ENCODE peak calls at places on chromosomes 4 and X, in five cellular contexts. U is HepG2, F is GM12891, H is H1, N is SK-N-SH. Z is an unnamed sample.

GRCh38 chrX:39414290-39414847 is 613.1 kb downstream of the MID1IP1 start:
- DNase-seq in N (no peak), U (peak; percentile 5), F (no peak), H (no peak), Z (no peak)

GRCh38 chrX:43224496-43224895 is 431.6 kb upstream of the MAOA start:
- DNase-seq in N (no peak), F (no peak), U (no peak), H (no peak), Z (no peak)

GRCh38 chr4:19177616-19178015 is 1074.1 kb upstream of the SLIT2 start:
- DNase-seq in H (no peak), N (no peak), U (no peak), F (no peak), Z (no peak)

GRCh38 chr4:114615435-114615834 is 16.8 kb downstream of the UGT8 start:
- DNase-seq in N (no peak), F (no peak), H (no peak), U (peak; percentile 6), Z (no peak)

GRCh38 chr4:183721207-183722081 is 62.4 kb downstream of the TRAPPC11 start:
- DNase-seq in U (peak; percentile 96), H (peak; percentile 61), N (peak; percentile 74), F (peak; percentile 36), Z (no peak)

GRCh38 chrX:110180176-110180927 is 137.5 kb downstream of the AMMECR1 start:
- DNase-seq in H (no peak), F (no peak), U (no peak), N (no peak), Z (no peak)

GRCh38 chr4:101200561-101200960 is 146.8 kb downstream of the PPP3CA start:
- DNase-seq in F (no peak), H (no peak), U (peak; percentile 48), N (no peak), Z (no peak)

GRCh38 chr4:145154573-145154972 is 25.8 kb downstream of the OTUD4 start:
- DNase-seq in H (no peak), U (peak; percentile 31), F (no peak), N (no peak), Z (no peak)

GRCh38 chrX:17564689-17565409 is 172.4 kb upstream of the SCML1 start:
- DNase-seq in U (no peak), F (no peak), H (no peak), N (no peak), Z (no peak)

GRCh38 chrX:154815274-154815818 is 10.1 kb upstream of the MPP1 start:
- DNase-seq in H (no peak), U (no peak), N (no peak), F (no peak), Z (no peak)
- TF ChIP-seq TAF1 in H (no peak), U (no peak), N (no peak), F (no peak), Z (no peak)

DNA sequence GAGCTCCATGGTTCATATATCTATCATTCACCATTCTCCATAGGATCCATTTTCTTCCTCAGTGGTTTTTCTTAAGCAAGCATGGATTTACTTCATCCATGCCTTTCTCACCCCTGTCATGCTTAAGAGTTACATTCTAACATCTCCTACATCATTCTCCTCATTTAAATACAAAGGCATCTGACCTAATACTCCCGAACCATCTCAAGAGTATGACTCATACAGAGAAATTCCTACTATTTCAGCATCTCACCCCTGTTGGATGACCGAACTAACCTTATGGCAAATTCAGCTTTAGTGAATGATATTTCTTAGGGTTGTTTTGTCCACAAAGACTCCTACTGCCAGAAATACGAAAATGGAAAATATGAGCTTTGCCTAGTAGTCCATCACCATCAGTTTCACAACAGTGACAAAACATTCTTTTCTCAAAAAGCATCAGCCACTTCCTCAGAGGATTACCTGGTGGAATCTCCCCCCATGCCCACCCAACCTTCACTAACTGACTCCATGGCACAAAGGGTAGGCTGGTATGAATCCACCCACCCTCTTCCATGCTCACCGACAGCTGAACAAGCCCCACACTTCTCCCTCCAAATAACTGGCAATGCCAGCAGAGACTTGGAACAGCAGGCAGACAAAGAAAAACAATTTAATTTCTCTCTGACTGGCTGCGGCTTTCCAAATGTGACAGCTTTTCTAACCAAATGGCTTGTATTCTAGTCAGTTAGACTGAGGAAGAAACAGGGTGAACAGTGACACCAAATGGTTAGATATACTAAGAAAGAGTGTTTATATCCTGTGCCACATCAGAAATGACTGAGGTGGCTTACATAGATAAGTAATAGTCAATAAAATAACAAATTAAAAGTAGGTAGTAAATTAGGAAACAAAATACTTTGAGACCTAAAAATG is 199.1 kb upstream of the ADAMTS3 start:
- DNase-seq in N (peak; percentile 7), F (no peak), H (no peak), U (no peak), Z (no peak)
- TF ChIP-seq TAF1 in N (no peak), F (no peak), H (no peak), U (no peak), Z (no peak)

GRCh38 chr4:156779774-156780173 is 191.8 kb downstream of the PDGFC start:
- DNase-seq in U (peak; percentile 86), N (no peak), F (no peak), H (no peak), Z (no peak)
- TF ChIP-seq TAF1 in U (no peak), N (no peak), F (no peak), H (no peak), Z (no peak)

DNA sequence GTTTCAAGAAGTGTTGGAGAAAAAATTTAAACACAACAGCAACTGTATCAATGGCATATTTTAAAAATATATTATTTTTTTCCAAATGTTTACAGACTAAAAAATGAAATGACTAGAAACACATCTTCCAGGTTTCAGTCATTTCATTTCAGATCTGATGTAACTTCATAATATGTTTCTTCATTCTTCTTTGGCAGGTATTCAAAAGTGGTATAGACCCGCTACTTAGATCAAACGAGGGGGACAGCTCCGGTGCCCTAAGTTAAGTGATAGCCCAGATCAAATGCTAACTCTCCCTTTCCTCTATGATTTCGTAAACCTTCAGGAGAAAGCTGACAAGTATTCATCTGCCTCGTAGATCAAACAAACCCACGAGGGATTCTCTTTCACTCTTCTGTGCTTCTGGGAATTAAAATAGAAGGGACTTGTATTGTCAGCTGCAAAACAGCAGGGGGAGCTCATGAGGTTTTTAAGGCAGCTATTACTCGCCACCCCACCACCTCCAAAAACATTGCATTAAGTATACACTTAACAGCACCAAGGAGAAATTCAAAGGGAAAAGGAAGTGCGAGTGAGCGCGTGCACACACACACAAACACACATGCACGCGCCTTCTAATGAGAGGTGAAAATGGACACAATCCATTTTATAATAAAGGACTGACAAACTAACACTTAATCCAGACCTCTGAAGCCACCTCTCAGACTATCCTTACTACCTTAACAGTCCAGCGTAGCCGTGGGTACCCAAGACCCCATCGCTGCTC is 21.4 kb downstream of the HELT start:
- DNase-seq in F (peak; percentile 42), U (peak; percentile 30), H (peak; percentile 70), N (peak; percentile 74), Z (peak; percentile 26)
- TF ChIP-seq TAF1 in F (no peak), U (no peak), H (no peak), N (no peak), Z (no peak)

GRCh38 chr4:122788935-122789334 is 37.7 kb upstream of the FGF2 start:
- DNase-seq in H (no peak), U (no peak), N (no peak), F (no peak), Z (no peak)

GRCh38 chr4:122787940-122788339 is 38.7 kb upstream of the FGF2 start:
- DNase-seq in H (no peak), N (no peak), F (no peak), U (no peak), Z (no peak)

GRCh38 chr4:122784261-122784660 is 42.4 kb upstream of the FGF2 start:
- DNase-seq in N (no peak), F (no peak), H (no peak), U (no peak), Z (no peak)

GRCh38 chr4:122785099-122785498 is 41.5 kb upstream of the FGF2 start:
- DNase-seq in U (no peak), F (no peak), H (no peak), N (no peak), Z (no peak)

GRCh38 chr4:122783301-122784215 is 43.1 kb upstream of the FGF2 start:
- DNase-seq in F (no peak), U (peak; percentile 37), H (peak; percentile 72), N (no peak), Z (no peak)
- TF ChIP-seq TAF1 in F (no peak), U (no peak), H (peak; percentile 86), N (peak; percentile 65), Z (no peak)

GRCh38 chrX:23752740-23753435 is 9.8 kb upstream of the ACOT9 start:
- DNase-seq in N (no peak), U (no peak), F (no peak), H (no peak), Z (no peak)
- TF ChIP-seq TAF1 in N (no peak), U (no peak), F (no peak), H (no peak), Z (no peak)

GRCh38 chr4:81460115-81460836 is 11.4 kb downstream of the RASGEF1B start:
- DNase-seq in U (no peak), H (no peak), F (no peak), N (no peak), Z (no peak)
- TF ChIP-seq TAF1 in U (no peak), H (no peak), F (no peak), N (no peak), Z (no peak)

GRCh38 chr4:106868381-106869035 is 167.6 kb downstream of the DKK2 start:
- DNase-seq in F (no peak), H (no peak), U (no peak), N (no peak), Z (no peak)
- TF ChIP-seq TAF1 in F (no peak), H (no peak), U (no peak), N (no peak), Z (no peak)

GRCh38 chr4:7691992-7692391 is 247.7 kb downstream of the AFAP1 start:
- DNase-seq in N (peak; percentile 78), F (no peak), H (no peak), U (no peak), Z (no peak)
- TF ChIP-seq TAF1 in N (no peak), F (no peak), H (no peak), U (no peak), Z (no peak)

GRCh38 chrX:149949743-149950436 is 11.6 kb upstream of the EOLA2 start:
- DNase-seq in H (no peak), N (no peak), F (no peak), U (no peak), Z (no peak)
- TF ChIP-seq TAF1 in H (no peak), N (no peak), F (no peak), U (no peak), Z (no peak)